ENCODE peak calls at places on chromosomes 6 and 20, in ten cellular contexts. T is colonic mucosa; L is hepatocyte; P is stomach; J is Panc1; M is endodermal cell; X is CD8-positive, alpha-beta memory T cell; S is cardiac muscle cell; D is neuronal stem cell; C is heart left ventricle. G is an unnamed sample.

GRCh38 chr20:24664266-24664986 is 195.0 kb downstream of the SYNDIG1 start:
- DNase-seq in T (no peak), L (no peak), P (no peak), J (no peak), M (no peak), X (no peak), S (no peak), D (no peak), C (no peak), G (no peak)

GRCh38 chr20:63835031-63835858 is 4.2 kb upstream of the ZBTB46 start:
- DNase-seq in T (peak; percentile 88), L (peak; percentile 96), P (peak; percentile 87), J (no peak), M (peak; percentile 98), X (no peak), S (peak; percentile 99), D (peak; percentile 92), C (peak; percentile 88), G (peak; percentile 98)

GRCh38 chr6:17705428-17705777 is 1.3 kb downstream of the NUP153 start:
- DNase-seq in T (no peak), L (peak; percentile 51), P (peak; percentile 38), J (no peak), M (peak; percentile 68), X (no peak), S (peak; percentile 84), D (no peak), C (no peak), G (no peak)

GRCh38 chr6:105363100-105363754 is 39.7 kb downstream of the PREP start:
- DNase-seq in T (no peak), L (peak; percentile 44), P (no peak), J (no peak), M (no peak), X (no peak), S (peak; percentile 60), D (no peak), C (no peak), G (peak; percentile 32)

GRCh38 chr6:157974341-157974894 is 7.2 kb upstream of the SYNJ2 start:
- DNase-seq in T (no peak), L (no peak), P (no peak), J (no peak), M (peak; percentile 52), X (no peak), S (peak; percentile 57), D (no peak), C (no peak), G (no peak)

GRCh38 chr20:12936524-12936923 is 72.2 kb upstream of the SPTLC3 start:
- DNase-seq in T (no peak), L (no peak), P (no peak), J (no peak), M (no peak), X (no peak), S (no peak), D (no peak), C (no peak), G (no peak)

GRCh38 chr6:129029778-129030177 is 146.8 kb downstream of the LAMA2 start:
- DNase-seq in T (no peak), L (no peak), P (no peak), J (no peak), M (no peak), X (no peak), S (no peak), D (no peak), C (no peak), G (peak; percentile 39)

GRCh38 chr6:33116881-33117711 is 41.3 kb downstream of the HLA-DPB1 start:
- DNase-seq in T (no peak), L (peak; percentile 33), P (no peak), J (no peak), M (peak; percentile 79), X (no peak), S (peak; percentile 19), D (peak; percentile 46), C (no peak), G (peak; percentile 87)

GRCh38 chr20:24891546-24892393 is 57.3 kb upstream of the CST7 start:
- DNase-seq in T (peak; percentile 14), L (no peak), P (no peak), J (no peak), M (no peak), X (no peak), S (no peak), D (no peak), C (no peak), G (no peak)

GRCh38 chr6:114267897-114268296 is 74.9 kb downstream of the HS3ST5 start:
- DNase-seq in T (no peak), L (no peak), P (no peak), J (no peak), M (no peak), X (no peak), S (no peak), D (no peak), C (no peak), G (no peak)

GRCh38 chr20:63033635-63034510 is 27.1 kb upstream of the BHLHE23 start:
- DNase-seq in T (no peak), L (no peak), P (no peak), J (no peak), M (no peak), X (no peak), S (no peak), D (no peak), C (peak; percentile 17), G (peak; percentile 37)

GRCh38 chr20:59783020-59784010 is 150.1 kb downstream of the SYCP2 start:
- DNase-seq in T (peak; percentile 36), L (peak; percentile 73), P (peak; percentile 60), J (peak; percentile 48), M (peak; percentile 95), X (no peak), S (peak; percentile 46), D (peak; percentile 77), C (no peak), G (peak; percentile 89)

DNA sequence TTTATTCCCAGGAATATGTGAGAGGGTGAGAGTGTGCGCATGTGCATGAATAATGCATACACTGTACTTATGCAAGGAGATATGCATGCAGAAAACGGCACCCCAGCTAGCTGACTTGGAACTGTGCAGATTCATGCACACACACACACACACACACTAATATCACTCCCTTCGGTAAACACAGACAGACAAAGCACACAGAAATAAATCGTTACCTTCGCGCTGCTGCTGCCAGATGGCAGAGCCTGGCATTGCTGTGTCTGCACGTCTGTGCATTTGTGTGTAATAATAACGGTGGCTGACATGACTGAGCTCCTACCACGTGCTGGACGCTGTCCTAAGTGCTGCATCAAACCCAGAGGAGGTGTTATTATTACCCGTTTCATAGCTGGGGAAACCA is 36.8 kb downstream of the PREX1 start:
- DNase-seq in T (no peak), L (no peak), P (no peak), J (no peak), M (no peak), X (no peak), S (peak; percentile 21), D (no peak), C (no peak), G (no peak)
- H3K4me1 ChIP-seq in T (no peaks in the 10 kb centered on the region), L (peaks cover 5% of the 10 kb centered on the region), P (peaks cover 23% of the 10 kb centered on the region), J (peaks cover 10% of the 10 kb centered on the region), M (peaks cover 3% of the 10 kb centered on the region), X (peaks cover 50% of the 10 kb centered on the region), S (peaks cover 5% of the 10 kb centered on the region), D (peaks cover 28% of the 10 kb centered on the region), C (peaks cover 27% of the 10 kb centered on the region), G (peaks cover 8% of the 10 kb centered on the region)

GRCh38 chr6:29593199-29593598 is 8.3 kb downstream of the OR2H2 start:
- DNase-seq in T (no peak), L (no peak), P (no peak), J (no peak), M (no peak), X (no peak), S (no peak), D (no peak), C (no peak), G (no peak)

GRCh38 chr6:29598348-29598747 is 13.4 kb downstream of the OR2H2 start:
- DNase-seq in T (no peak), L (no peak), P (no peak), J (no peak), M (no peak), X (no peak), S (no peak), D (no peak), C (no peak), G (no peak)

GRCh38 chr6:29597184-29597583 is 12.3 kb downstream of the OR2H2 start:
- DNase-seq in T (no peak), L (no peak), P (no peak), J (no peak), M (no peak), X (no peak), S (no peak), D (no peak), C (no peak), G (no peak)

GRCh38 chr6:29591677-29592076 is 6.8 kb downstream of the OR2H2 start:
- DNase-seq in T (no peak), L (no peak), P (no peak), J (no peak), M (peak; percentile 24), X (no peak), S (no peak), D (no peak), C (no peak), G (no peak)

DNA sequence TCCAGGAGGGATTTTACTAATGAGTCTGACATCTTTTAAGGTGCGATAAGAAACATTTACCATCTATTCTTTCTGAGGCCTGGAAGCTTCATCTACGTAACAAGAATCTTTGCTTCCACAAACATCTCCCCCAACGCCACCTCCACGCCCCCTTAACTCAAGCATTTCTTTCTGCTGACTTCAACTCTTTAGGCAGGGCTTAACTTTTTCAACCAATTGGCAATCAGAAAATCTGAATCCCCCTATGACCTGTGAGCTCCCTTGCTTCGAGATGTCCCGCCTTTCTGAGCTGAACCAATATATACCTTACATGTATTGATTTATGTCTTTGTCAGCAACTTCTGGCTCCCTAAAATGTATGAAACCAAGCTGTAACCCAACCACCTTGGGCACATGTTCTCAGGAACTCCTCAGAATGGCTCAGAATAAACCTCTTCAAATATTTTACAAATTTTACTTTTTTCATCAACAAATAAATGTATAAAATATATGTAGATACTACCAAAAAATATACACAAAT is 11.5 kb downstream of the OR2H2 start:
- DNase-seq in T (no peak), L (no peak), P (no peak), J (no peak), M (peak; percentile 50), X (no peak), S (no peak), D (no peak), C (no peak), G (peak; percentile 57)
- H3K4me1 ChIP-seq in T (no peaks in the 10 kb centered on the region), L (no peaks in the 10 kb centered on the region), P (no peaks in the 10 kb centered on the region), J (no peaks in the 10 kb centered on the region), M (no peaks in the 10 kb centered on the region), X (no peaks in the 10 kb centered on the region), S (peaks cover 12% of the 10 kb centered on the region), D (no peaks in the 10 kb centered on the region), C (no peaks in the 10 kb centered on the region), G (peaks cover 41% of the 10 kb centered on the region)

DNA sequence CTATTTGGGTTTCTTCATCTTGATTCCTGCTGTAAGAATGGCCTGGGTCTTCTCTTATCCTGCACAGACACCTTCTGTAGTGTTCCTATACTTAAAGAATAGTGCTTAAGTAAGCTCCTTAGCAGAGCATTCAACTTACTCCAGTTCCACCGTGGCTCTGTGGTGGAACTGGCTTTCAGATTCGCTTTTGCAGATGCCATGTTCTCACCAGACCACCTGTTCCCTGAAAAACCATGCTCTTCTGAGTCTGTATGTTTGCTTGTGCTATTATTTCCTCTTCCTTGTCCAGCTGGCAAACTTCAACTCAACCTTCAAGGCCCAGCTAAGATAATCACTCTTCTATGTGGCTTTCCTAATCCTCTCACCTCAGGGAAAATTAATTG is 4.9 kb downstream of the ELMO2 start:
- DNase-seq in T (no peak), L (no peak), P (no peak), J (no peak), M (no peak), X (no peak), S (no peak), D (no peak), C (no peak), G (no peak)
- H3K4me1 ChIP-seq in T (peaks cover 28% of the 10 kb centered on the region), L (peaks cover 34% of the 10 kb centered on the region), P (peaks cover 75% of the 10 kb centered on the region), J (peaks cover 6% of the 10 kb centered on the region), M (peaks cover 25% of the 10 kb centered on the region), X (peaks cover 72% of the 10 kb centered on the region), S (peaks cover 28% of the 10 kb centered on the region), D (peaks cover 19% of the 10 kb centered on the region), C (peaks cover 67% of the 10 kb centered on the region), G (peaks cover 25% of the 10 kb centered on the region)

GRCh38 chr6:72219536-72219935 is 333.2 kb downstream of the RIMS1 start:
- DNase-seq in T (no peak), L (no peak), P (no peak), J (no peak), M (no peak), X (no peak), S (no peak), D (no peak), C (no peak), G (no peak)
- H3K4me1 ChIP-seq in T (no peaks in the 10 kb centered on the region), L (no peaks in the 10 kb centered on the region), P (peaks cover 5% of the 10 kb centered on the region), J (no peaks in the 10 kb centered on the region), M (no peaks in the 10 kb centered on the region), X (no peaks in the 10 kb centered on the region), S (no peaks in the 10 kb centered on the region), D (no peaks in the 10 kb centered on the region), C (no peaks in the 10 kb centered on the region), G (no peaks in the 10 kb centered on the region)